ENCODE peak calls at places on chromosomes 4 and X, in four cellular contexts. X, O, Q and G are unnamed samples.

GRCh38 chr4:13347517-13348125 is 136.5 kb downstream of the RAB28 start:
- DNase-seq in X (no peak), O (no peak), Q (no peak), G (no peak)

GRCh38 chr4:179625391-179625790 is 2183.2 kb upstream of the AGA start:
- DNase-seq in X (no peak), O (peak; percentile 3), Q (peak; percentile 17), G (no peak)

GRCh38 chr4:107853444-107854325 is 29.0 kb downstream of the SGMS2 start:
- DNase-seq in X (peak; percentile 48), O (no peak), Q (no peak), G (no peak)

GRCh38 chr4:10554694-10555093 is 97.5 kb upstream of the ZNF518B start:
- DNase-seq in X (peak; percentile 80), O (peak; percentile 27), Q (peak; percentile 21), G (no peak)

GRCh38 chr4:85496933-85497332 is 22.0 kb downstream of the ARHGAP24 start:
- DNase-seq in X (no peak), O (peak; percentile 67), Q (peak; percentile 69), G (peak; percentile 64)

GRCh38 chr4:76738081-76738931 is 159.6 kb downstream of the SOWAHB start:
- DNase-seq in X (peak; percentile 34), O (no peak), Q (no peak), G (no peak)

GRCh38 chrX:129957241-129958099 is 25.0 kb upstream of the BCORL1 start:
- DNase-seq in X (peak; percentile 68), O (peak; percentile 36), Q (no peak), G (no peak)

GRCh38 chr4:159077702-159078495 is 25.0 kb upstream of the RAPGEF2 start:
- DNase-seq in X (peak; percentile 19), O (peak; percentile 48), Q (peak; percentile 16), G (no peak)

GRCh38 chr4:7358100-7358735 is 76.5 kb downstream of the PSAPL1 start:
- DNase-seq in X (peak; percentile 42), O (peak; percentile 67), Q (peak; percentile 54), G (peak; percentile 36)

GRCh38 chrX:46713672-46714487 is 45.0 kb downstream of the SLC9A7 start:
- DNase-seq in X (no peak), O (no peak), Q (no peak), G (no peak)

GRCh38 chrX:67543818-67544217 is at the start of gene AR:
- DNase-seq in X (peak; percentile 61), O (no peak), Q (no peak), G (no peak)

GRCh38 chrX:20968996-20969395 is 405.2 kb upstream of the CNKSR2 start:
- DNase-seq in X (no peak), O (no peak), Q (no peak), G (peak; percentile 12)

GRCh38 chr4:16764622-16765021 is 133.8 kb downstream of the LDB2 start:
- DNase-seq in X (peak; percentile 28), O (no peak), Q (no peak), G (no peak)

GRCh38 chr4:177375971-177376370 is 66.3 kb downstream of the AGA start:
- DNase-seq in X (no peak), O (no peak), Q (no peak), G (no peak)

GRCh38 chr4:31657859-31658258 is 937.7 kb downstream of the PCDH7 start:
- DNase-seq in X (no peak), O (peak; percentile 55), Q (peak; percentile 46), G (peak; percentile 46)

DNA sequence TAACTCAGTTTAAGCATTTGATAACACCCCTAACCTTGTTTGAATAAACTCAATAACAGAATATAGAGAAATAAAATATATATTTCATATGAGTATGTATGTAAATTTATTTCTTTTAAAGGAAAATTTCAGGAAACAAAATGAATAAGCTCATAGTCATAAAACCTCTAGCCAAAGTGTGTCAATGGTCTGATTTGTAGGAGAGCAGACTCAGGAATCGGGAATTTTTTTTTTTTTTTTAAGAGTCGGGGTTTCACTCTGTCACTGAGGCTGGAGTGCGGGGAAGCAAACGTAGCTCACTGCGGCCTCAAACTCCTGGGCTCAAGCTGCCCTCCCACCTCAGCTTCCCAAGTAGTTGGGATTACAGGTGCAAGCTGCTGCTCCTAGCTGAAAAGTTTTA is 2.4 kb downstream of the PKD2 start:
- DNase-seq in X (no peak), O (no peak), Q (no peak), G (no peak)
- H3K27ac ChIP-seq in X (no peak overlapping the region), O (no peak overlapping the region), Q (peak overlapping the region; percentile 55), G (no peak overlapping the region)

GRCh38 chr4:169068423-169068822 is 58.4 kb upstream of the CBR4 start:
- DNase-seq in X (no peak), O (no peak), Q (no peak), G (no peak)
- H3K27ac ChIP-seq in X (no peak overlapping the region), O (peak overlapping the region; percentile 84), Q (no peak overlapping the region), G (peak overlapping the region; percentile 97)

GRCh38 chrX:83509246-83509801 is 1.2 kb downstream of the POU3F4 start:
- DNase-seq in X (no peak), O (no peak), Q (no peak), G (no peak)
- H3K27ac ChIP-seq in X (no peak overlapping the region), O (no peak overlapping the region), Q (no peak overlapping the region), G (no peak overlapping the region)

GRCh38 chrX:54529166-54529558 is 857 bp upstream of the GNL3L start:
- DNase-seq in X (no peak), O (no peak), Q (no peak), G (no peak)
- H3K27ac ChIP-seq in X (peak overlapping the region; percentile 97), O (peak overlapping the region; percentile 82), Q (peak overlapping the region; percentile 92), G (peak overlapping the region; percentile 72)